ENCODE peak calls at places on chromosomes 11 and 22, in four cellular contexts. M is heart left ventricle, F is tibial nerve, E is spleen. H is an unnamed sample. For H3K4me1, the result is how much of the 10 kb centered on the place peaks cover.

GRCh38 chr11:64654958-64655541 is 64.0 kb downstream of the SLC22A12 start:
- DNase-seq in M (no peak), F (no peak), E (no peak), H (no peak)

GRCh38 chr11:75313457-75314272 is 37.8 kb downstream of the ARRB1 start:
- DNase-seq in E (no peak), M (peak), F (no peak), H (peak)

GRCh38 chr11:118872403-118872821 is 11.3 kb upstream of the CXCR5 start:
- DNase-seq in E (peak), M (no peak), F (no peak), H (no peak)

GRCh38 chr11:6523253-6523652 is 26.2 kb downstream of the DNHD1 start:
- DNase-seq in E (no peak), F (no peak), M (no peak), H (no peak)

GRCh38 chr11:65546217-65546958 is 11.8 kb downstream of the LTBP3 start:
- DNase-seq in E (peak), F (peak), M (peak), H (peak)

GRCh38 chr22:38657248-38657909 is 941 bp downstream of the CBY1 start:
- DNase-seq in M (no peak), F (no peak), E (peak), H (no peak)

GRCh38 chr11:34238966-34239365 is 118.8 kb downstream of the ABTB2 start:
- DNase-seq in F (no peak), M (no peak), E (no peak), H (no peak)

GRCh38 chr22:49235463-49236300 is 592.0 kb downstream of the BRD1 start:
- DNase-seq in M (no peak), E (peak), F (no peak), H (no peak)

GRCh38 chr11:120290945-120291344 is 34.2 kb upstream of the TLCD5 start:
- DNase-seq in F (no peak), M (no peak), E (no peak), H (no peak)

GRCh38 chr11:125102544-125102943 is 8.9 kb downstream of the TMEM218 start:
- DNase-seq in F (no peak), E (no peak), M (no peak), H (no peak)

GRCh38 chr11:61695917-61696316 is 15.7 kb downstream of the DAGLA start:
- DNase-seq in E (peak), F (peak), M (peak), H (peak)

GRCh38 chr11:80280737-80281136 is 839.9 kb upstream of the TENM4 start:
- DNase-seq in F (no peak), M (peak), E (no peak), H (no peak)

GRCh38 chr11:71139516-71140205 is 112.7 kb downstream of the SHANK2 start:
- DNase-seq in F (no peak), E (peak), M (peak), H (no peak)

GRCh38 chr11:18522388-18522787 is 4.4 kb downstream of the TSG101 start:
- DNase-seq in F (no peak), M (no peak), E (no peak), H (no peak)

GRCh38 chr11:108733479-108734116 is 68.7 kb downstream of the DDX10 start:
- DNase-seq in F (no peak), M (no peak), E (no peak), H (no peak)

GRCh38 chr11:111427471-111427912 is 48.4 kb upstream of the POU2AF1 start:
- DNase-seq in E (no peak), F (no peak), M (no peak), H (no peak)

GRCh38 chr11:114088216-114088615 is 28.7 kb downstream of the ZBTB16 start:
- DNase-seq in F (no peak), E (no peak), M (no peak), H (peak)

GRCh38 chr22:24492391-24492790 is 2.7 kb upstream of the UPB1 start:
- DNase-seq in M (no peak), F (no peak), E (no peak), H (no peak)

GRCh38 chr11:71420455-71421241 is 27.5 kb downstream of the DHCR7 start:
- DNase-seq in M (no peak), F (no peak), E (no peak), H (no peak)

GRCh38 chr11:85953491-85954143 is 98.4 kb downstream of the CCDC83 start:
- DNase-seq in E (no peak), F (no peak), M (no peak), H (no peak)

GRCh38 chr11:46520971-46521745 is 72.7 kb downstream of the AMBRA1 start:
- DNase-seq in E (no peak), M (no peak), F (no peak), H (no peak)

GRCh38 chr11:70191495-70192140 is 11.5 kb upstream of the FADD start:
- DNase-seq in E (peak), M (peak), F (peak), H (peak)

GRCh38 chr11:78214331-78215194 is 25.8 kb downstream of the USP35 start:
- DNase-seq in E (peak), F (no peak), M (no peak), H (no peak)

GRCh38 chr11:749731-750130 is 2.5 kb downstream of the TALDO1 start:
- DNase-seq in M (no peak), F (no peak), E (no peak), H (no peak)

GRCh38 chr11:3341298-3341697 is 37.6 kb downstream of the ZNF195 start:
- DNase-seq in E (no peak), M (no peak), F (peak), H (no peak)

GRCh38 chr11:78651923-78652602 is 77.4 kb upstream of the NARS2 start:
- DNase-seq in E (no peak), F (no peak), M (no peak), H (no peak)

GRCh38 chr11:30546334-30546733 is 39.8 kb downstream of the MPPED2 start:
- DNase-seq in F (no peak), E (no peak), M (no peak), H (no peak)

GRCh38 chr11:88428959-88429358 is 91.4 kb upstream of the CTSC start:
- DNase-seq in M (no peak), F (no peak), E (no peak), H (no peak)

GRCh38 chr11:13942908-13943505 is 19.5 kb upstream of the SPON1 start:
- DNase-seq in M (no peak), E (no peak), F (no peak), H (no peak)

GRCh38 chr11:129146196-129146595 is 45.9 kb downstream of the ARHGAP32 start:
- DNase-seq in M (no peak), E (no peak), F (no peak), H (no peak)

DNA sequence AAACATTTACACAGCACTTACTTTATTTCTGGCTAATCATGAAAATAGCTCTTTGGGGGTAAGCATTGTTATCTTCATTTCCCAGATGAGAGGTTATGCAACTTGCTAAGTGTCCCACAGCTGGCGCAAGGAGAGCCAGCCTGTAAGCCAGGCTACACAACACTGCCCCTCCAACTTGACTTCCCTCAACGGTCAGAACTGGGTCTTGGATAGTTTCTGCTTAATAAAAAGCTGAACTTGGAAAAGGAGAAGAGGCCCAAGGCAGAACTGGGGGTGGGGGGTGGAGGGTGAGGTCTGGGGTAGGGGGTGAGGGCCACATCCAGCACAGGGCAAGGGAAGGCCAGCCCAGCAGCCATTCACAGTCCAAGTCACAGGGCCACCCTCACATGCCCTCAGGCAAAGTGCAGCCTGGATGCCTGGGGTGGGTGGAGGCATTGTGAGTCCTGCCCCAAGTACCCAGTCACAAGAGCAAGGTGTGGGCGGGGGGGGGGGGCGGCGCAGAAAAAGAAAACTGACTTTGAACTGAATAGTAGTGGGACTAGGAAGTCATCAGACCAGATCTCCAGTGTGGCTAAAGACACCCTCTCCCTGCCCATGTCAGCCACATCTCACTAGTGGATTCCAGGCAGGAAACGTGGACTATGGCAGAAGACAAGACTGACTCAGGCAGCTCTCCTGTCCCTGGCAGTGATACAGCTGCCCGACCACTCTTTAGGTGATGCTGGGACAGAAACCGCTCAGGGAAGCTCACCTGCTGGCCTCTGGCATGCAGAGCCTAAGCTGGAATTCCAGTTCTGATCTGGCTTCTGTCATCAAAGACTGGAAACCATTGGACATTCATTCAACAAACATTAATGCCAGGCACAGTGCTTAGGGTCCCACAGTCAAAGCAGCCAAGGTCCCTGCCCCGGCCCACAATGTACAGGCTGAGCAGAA is 52.4 kb downstream of the PACSIN2 start:
- DNase-seq in M (peak), F (no peak), E (no peak), H (no peak)
- TF ChIP-seq POLR2A in M (no peak), F (no peak), E (no peak), H (no peak)

GRCh38 chr11:57498540-57498939 is 17.0 kb downstream of the SLC43A1 start:
- DNase-seq in F (no peak), M (no peak), E (no peak), H (no peak)
- H3K4me1 ChIP-seq in F (under half), M (under half), E (under half), H (under half)

GRCh38 chr11:66668653-66669430 is 8.8 kb downstream of the RBM4B start:
- DNase-seq in F (no peak), E (peak), M (no peak), H (no peak)
- TF ChIP-seq POLR2A in F (no peak), E (no peak), M (no peak), H (no peak)

DNA sequence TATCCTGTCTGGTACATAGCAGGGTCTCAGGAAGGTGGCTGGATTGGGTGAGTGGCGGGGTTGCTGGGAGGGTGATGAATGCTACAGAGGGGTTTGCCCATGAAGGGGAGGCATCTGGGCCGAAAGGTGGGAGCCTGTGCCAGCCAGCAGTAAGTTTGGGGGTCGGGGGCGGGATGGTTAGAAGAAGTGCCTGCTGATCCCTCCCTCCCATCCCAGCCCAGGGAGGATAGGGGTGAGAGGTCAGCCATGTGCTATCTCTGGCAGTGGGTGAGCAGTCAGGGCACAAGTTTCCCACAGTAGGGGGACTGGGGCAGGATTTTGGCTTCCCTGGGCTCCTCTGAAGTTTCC is 2.9 kb downstream of the CD82 start:
- DNase-seq in E (no peak), M (no peak), F (no peak), H (no peak)
- H3K4me1 ChIP-seq in E (half or more), M (half or more), F (under half), H (under half)

DNA sequence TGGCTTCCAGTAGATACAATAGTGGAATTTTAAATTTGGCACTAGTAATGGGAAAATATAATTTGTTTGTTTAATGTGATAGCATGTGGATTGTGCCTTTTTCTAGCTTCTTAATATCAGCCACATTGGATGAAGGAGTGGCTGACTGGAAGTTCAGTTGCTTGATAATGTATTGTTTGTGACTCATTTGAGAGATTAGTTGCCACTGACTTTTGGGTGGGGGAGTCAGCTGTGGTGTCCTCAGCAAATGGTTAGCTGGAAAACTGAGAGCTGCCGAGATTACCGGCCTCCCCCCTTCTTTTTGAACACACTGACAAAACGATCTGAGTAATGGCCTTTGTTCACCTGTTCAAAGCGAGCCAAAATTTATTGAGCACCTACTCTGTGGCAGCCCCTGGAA is 5.5 kb downstream of the JAM3 start:
- DNase-seq in M (no peak), F (no peak), E (no peak), H (no peak)
- TF ChIP-seq POLR2A in M (no peak), F (no peak), E (no peak), H (no peak)